ENCODE peak calls at places on chromosomes 3 and 15, in seven cellular contexts. One of them, this sample, is unnamed.

GRCh38 chr3:69306239-69307185 is 79.4 kb downstream of the FRMD4B start:
- DNase-seq in stimulated activated naive CD8-positive, alpha-beta T cell treated with anti-CD3 and anti-CD28 coated beads, Interleukin-15, Interleukin-2, amounts not matched to agents 100 U/mL and 50 U/mL, for 24 hours: peak; percentile 67
- DNase-seq in NCI-H1417: peak; percentile 68
- DNase-seq in progenitor cell of endocrine pancreas: peak; percentile 43
- DNase-seq in uterus: peak; percentile 74
- DNase-seq in Jurkat, Clone E6-1: peak; percentile 64
- DNase-seq in OCI-LY7: peak; percentile 66
- DNase-seq in this sample: peak; percentile 31

GRCh38 chr3:154486949-154487348 is 57.0 kb upstream of the GPR149 start:
- DNase-seq in progenitor cell of endocrine pancreas: no peak
- DNase-seq in stimulated activated naive CD8-positive, alpha-beta T cell treated with anti-CD3 and anti-CD28 coated beads, Interleukin-15, Interleukin-2, amounts not matched to agents 100 U/mL and 50 U/mL, for 24 hours: no peak
- DNase-seq in OCI-LY7: no peak
- DNase-seq in Jurkat, Clone E6-1: no peak
- DNase-seq in uterus: no peak
- DNase-seq in NCI-H1417: no peak
- DNase-seq in this sample: no peak

GRCh38 chr3:168341192-168341816 is 245.6 kb upstream of the GOLIM4 start:
- DNase-seq in stimulated activated naive CD8-positive, alpha-beta T cell treated with anti-CD3 and anti-CD28 coated beads, Interleukin-15, Interleukin-2, amounts not matched to agents 100 U/mL and 50 U/mL, for 24 hours: no peak
- DNase-seq in NCI-H1417: no peak
- DNase-seq in progenitor cell of endocrine pancreas: no peak
- DNase-seq in OCI-LY7: no peak
- DNase-seq in Jurkat, Clone E6-1: no peak
- DNase-seq in uterus: no peak
- DNase-seq in this sample: no peak

GRCh38 chr15:52013151-52013791 is 5.7 kb upstream of the MAPK6 start:
- DNase-seq in progenitor cell of endocrine pancreas: no peak
- DNase-seq in Jurkat, Clone E6-1: no peak
- DNase-seq in uterus: no peak
- DNase-seq in stimulated activated naive CD8-positive, alpha-beta T cell treated with anti-CD3 and anti-CD28 coated beads, Interleukin-15, Interleukin-2, amounts not matched to agents 100 U/mL and 50 U/mL, for 24 hours: no peak
- DNase-seq in NCI-H1417: no peak
- DNase-seq in OCI-LY7: no peak
- DNase-seq in this sample: no peak

GRCh38 chr15:41483519-41483918 is 10.2 kb upstream of the ITPKA start:
- DNase-seq in stimulated activated naive CD8-positive, alpha-beta T cell treated with anti-CD3 and anti-CD28 coated beads, Interleukin-15, Interleukin-2, amounts not matched to agents 100 U/mL and 50 U/mL, for 24 hours: no peak
- DNase-seq in uterus: no peak
- DNase-seq in Jurkat, Clone E6-1: no peak
- DNase-seq in NCI-H1417: no peak
- DNase-seq in progenitor cell of endocrine pancreas: no peak
- DNase-seq in OCI-LY7: no peak
- DNase-seq in this sample: no peak

GRCh38 chr3:10547841-10548783 is 42.7 kb upstream of the ATP2B2 start:
- DNase-seq in progenitor cell of endocrine pancreas: no peak
- DNase-seq in uterus: no peak
- DNase-seq in Jurkat, Clone E6-1: peak; percentile 84
- DNase-seq in NCI-H1417: no peak
- DNase-seq in stimulated activated naive CD8-positive, alpha-beta T cell treated with anti-CD3 and anti-CD28 coated beads, Interleukin-15, Interleukin-2, amounts not matched to agents 100 U/mL and 50 U/mL, for 24 hours: no peak
- DNase-seq in OCI-LY7: no peak
- DNase-seq in this sample: no peak

GRCh38 chr3:123533554-123534159 is 51.2 kb downstream of the HACD2 start:
- DNase-seq in progenitor cell of endocrine pancreas: no peak
- DNase-seq in stimulated activated naive CD8-positive, alpha-beta T cell treated with anti-CD3 and anti-CD28 coated beads, Interleukin-15, Interleukin-2, amounts not matched to agents 100 U/mL and 50 U/mL, for 24 hours: no peak
- DNase-seq in uterus: no peak
- DNase-seq in OCI-LY7: no peak
- DNase-seq in Jurkat, Clone E6-1: no peak
- DNase-seq in NCI-H1417: no peak
- DNase-seq in this sample: no peak

GRCh38 chr3:12139111-12139511 is 19.6 kb downstream of the TIMP4 start:
- DNase-seq in progenitor cell of endocrine pancreas: no peak
- DNase-seq in Jurkat, Clone E6-1: no peak
- DNase-seq in NCI-H1417: no peak
- DNase-seq in stimulated activated naive CD8-positive, alpha-beta T cell treated with anti-CD3 and anti-CD28 coated beads, Interleukin-15, Interleukin-2, amounts not matched to agents 100 U/mL and 50 U/mL, for 24 hours: peak; percentile 29
- DNase-seq in OCI-LY7: peak; percentile 6
- DNase-seq in uterus: peak; percentile 37
- DNase-seq in this sample: no peak

GRCh38 chr15:84731774-84732173 is 15.8 kb upstream of the SEC11A start:
- DNase-seq in uterus: no peak
- DNase-seq in Jurkat, Clone E6-1: no peak
- DNase-seq in OCI-LY7: no peak
- DNase-seq in stimulated activated naive CD8-positive, alpha-beta T cell treated with anti-CD3 and anti-CD28 coated beads, Interleukin-15, Interleukin-2, amounts not matched to agents 100 U/mL and 50 U/mL, for 24 hours: no peak
- DNase-seq in progenitor cell of endocrine pancreas: no peak
- DNase-seq in NCI-H1417: no peak
- DNase-seq in this sample: no peak

GRCh38 chr15:84654689-84655453 is 788 bp upstream of the WDR73 start:
- DNase-seq in stimulated activated naive CD8-positive, alpha-beta T cell treated with anti-CD3 and anti-CD28 coated beads, Interleukin-15, Interleukin-2, amounts not matched to agents 100 U/mL and 50 U/mL, for 24 hours: peak; percentile 80
- DNase-seq in progenitor cell of endocrine pancreas: peak; percentile 39
- DNase-seq in OCI-LY7: peak; percentile 90
- DNase-seq in uterus: peak; percentile 65
- DNase-seq in NCI-H1417: peak; percentile 31
- DNase-seq in Jurkat, Clone E6-1: peak; percentile 85
- DNase-seq in this sample: peak; percentile 64

GRCh38 chr3:117602054-117602644 is 892.6 kb downstream of the TUSC7 start:
- DNase-seq in stimulated activated naive CD8-positive, alpha-beta T cell treated with anti-CD3 and anti-CD28 coated beads, Interleukin-15, Interleukin-2, amounts not matched to agents 100 U/mL and 50 U/mL, for 24 hours: no peak
- DNase-seq in Jurkat, Clone E6-1: no peak
- DNase-seq in uterus: no peak
- DNase-seq in progenitor cell of endocrine pancreas: no peak
- DNase-seq in OCI-LY7: no peak
- DNase-seq in NCI-H1417: no peak
- DNase-seq in this sample: no peak

GRCh38 chr15:63718590-63719035 is 115.1 kb downstream of the HERC1 start:
- DNase-seq in NCI-H1417: no peak
- DNase-seq in uterus: no peak
- DNase-seq in OCI-LY7: no peak
- DNase-seq in stimulated activated naive CD8-positive, alpha-beta T cell treated with anti-CD3 and anti-CD28 coated beads, Interleukin-15, Interleukin-2, amounts not matched to agents 100 U/mL and 50 U/mL, for 24 hours: no peak
- DNase-seq in progenitor cell of endocrine pancreas: no peak
- DNase-seq in Jurkat, Clone E6-1: no peak
- DNase-seq in this sample: no peak

GRCh38 chr3:127011270-127011992 is 28.5 kb downstream of the PLXNA1 start:
- DNase-seq in NCI-H1417: no peak
- DNase-seq in Jurkat, Clone E6-1: no peak
- DNase-seq in stimulated activated naive CD8-positive, alpha-beta T cell treated with anti-CD3 and anti-CD28 coated beads, Interleukin-15, Interleukin-2, amounts not matched to agents 100 U/mL and 50 U/mL, for 24 hours: no peak
- DNase-seq in OCI-LY7: no peak
- DNase-seq in progenitor cell of endocrine pancreas: no peak
- DNase-seq in uterus: peak; percentile 55
- DNase-seq in this sample: no peak

GRCh38 chr15:101380146-101380545 is 85.1 kb upstream of the SNRPA1 start:
- DNase-seq in NCI-H1417: no peak
- DNase-seq in OCI-LY7: no peak
- DNase-seq in uterus: no peak
- DNase-seq in stimulated activated naive CD8-positive, alpha-beta T cell treated with anti-CD3 and anti-CD28 coated beads, Interleukin-15, Interleukin-2, amounts not matched to agents 100 U/mL and 50 U/mL, for 24 hours: no peak
- DNase-seq in progenitor cell of endocrine pancreas: no peak
- DNase-seq in Jurkat, Clone E6-1: no peak
- DNase-seq in this sample: no peak

GRCh38 chr3:132399054-132399929 is 18.0 kb upstream of the DNAJC13 start:
- DNase-seq in stimulated activated naive CD8-positive, alpha-beta T cell treated with anti-CD3 and anti-CD28 coated beads, Interleukin-15, Interleukin-2, amounts not matched to agents 100 U/mL and 50 U/mL, for 24 hours: no peak
- DNase-seq in uterus: no peak
- DNase-seq in Jurkat, Clone E6-1: peak; percentile 39
- DNase-seq in progenitor cell of endocrine pancreas: peak; percentile 19
- DNase-seq in OCI-LY7: peak; percentile 65
- DNase-seq in NCI-H1417: peak; percentile 31
- DNase-seq in this sample: no peak

GRCh38 chr3:112486811-112487505 is 12.3 kb downstream of the BTLA start:
- DNase-seq in stimulated activated naive CD8-positive, alpha-beta T cell treated with anti-CD3 and anti-CD28 coated beads, Interleukin-15, Interleukin-2, amounts not matched to agents 100 U/mL and 50 U/mL, for 24 hours: no peak
- DNase-seq in NCI-H1417: no peak
- DNase-seq in uterus: no peak
- DNase-seq in Jurkat, Clone E6-1: no peak
- DNase-seq in OCI-LY7: no peak
- DNase-seq in progenitor cell of endocrine pancreas: no peak
- DNase-seq in this sample: no peak

GRCh38 chr3:126433496-126434263 is 39.0 kb downstream of the CFAP100 start:
- DNase-seq in OCI-LY7: no peak
- DNase-seq in stimulated activated naive CD8-positive, alpha-beta T cell treated with anti-CD3 and anti-CD28 coated beads, Interleukin-15, Interleukin-2, amounts not matched to agents 100 U/mL and 50 U/mL, for 24 hours: no peak
- DNase-seq in NCI-H1417: no peak
- DNase-seq in uterus: no peak
- DNase-seq in Jurkat, Clone E6-1: no peak
- DNase-seq in progenitor cell of endocrine pancreas: no peak
- DNase-seq in this sample: no peak

GRCh38 chr3:16372362-16373269 is 107.6 kb downstream of the OXNAD1 start:
- DNase-seq in progenitor cell of endocrine pancreas: no peak
- DNase-seq in stimulated activated naive CD8-positive, alpha-beta T cell treated with anti-CD3 and anti-CD28 coated beads, Interleukin-15, Interleukin-2, amounts not matched to agents 100 U/mL and 50 U/mL, for 24 hours: no peak
- DNase-seq in OCI-LY7: peak; percentile 33
- DNase-seq in NCI-H1417: no peak
- DNase-seq in Jurkat, Clone E6-1: no peak
- DNase-seq in uterus: peak; percentile 45
- DNase-seq in this sample: no peak

GRCh38 chr15:40441736-40442531 is 1.2 kb downstream of the BAHD1 start:
- DNase-seq in progenitor cell of endocrine pancreas: peak; percentile 35
- DNase-seq in NCI-H1417: no peak
- DNase-seq in stimulated activated naive CD8-positive, alpha-beta T cell treated with anti-CD3 and anti-CD28 coated beads, Interleukin-15, Interleukin-2, amounts not matched to agents 100 U/mL and 50 U/mL, for 24 hours: peak; percentile 44
- DNase-seq in uterus: peak; percentile 28
- DNase-seq in Jurkat, Clone E6-1: no peak
- DNase-seq in OCI-LY7: peak; percentile 34
- DNase-seq in this sample: no peak

GRCh38 chr3:114764056-114764492 is 383.0 kb downstream of the ZBTB20 start:
- DNase-seq in progenitor cell of endocrine pancreas: no peak
- DNase-seq in stimulated activated naive CD8-positive, alpha-beta T cell treated with anti-CD3 and anti-CD28 coated beads, Interleukin-15, Interleukin-2, amounts not matched to agents 100 U/mL and 50 U/mL, for 24 hours: no peak
- DNase-seq in Jurkat, Clone E6-1: no peak
- DNase-seq in uterus: no peak
- DNase-seq in NCI-H1417: no peak
- DNase-seq in OCI-LY7: no peak
- DNase-seq in this sample: no peak

GRCh38 chr3:36792342-36792741 is 28.0 kb upstream of the DCLK3 start:
- DNase-seq in OCI-LY7: peak; percentile 51
- DNase-seq in stimulated activated naive CD8-positive, alpha-beta T cell treated with anti-CD3 and anti-CD28 coated beads, Interleukin-15, Interleukin-2, amounts not matched to agents 100 U/mL and 50 U/mL, for 24 hours: peak; percentile 18
- DNase-seq in NCI-H1417: peak; percentile 19
- DNase-seq in uterus: no peak
- DNase-seq in Jurkat, Clone E6-1: peak; percentile 20
- DNase-seq in progenitor cell of endocrine pancreas: peak; percentile 14
- DNase-seq in this sample: no peak